ENCODE peak calls at places on chromosome 21, in eight cellular contexts. O, J, A, T, K, N, R and U are unnamed samples.

GRCh38 chr21:40231979-40232378 is 364.7 kb downstream of the PCP4 start:
- DNase-seq in N (no peak), K (no peak), R (no peak), O (no peak), J (no peak), T (no peak), A (no peak), U (no peak)

GRCh38 chr21:36792505-36792967 is 93.6 kb downstream of the SIM2 start:
- DNase-seq in J (no peak), T (no peak), O (peak), N (no peak), A (no peak), R (peak), K (no peak), U (peak)

GRCh38 chr21:37415938-37416337 is 49.4 kb downstream of the DYRK1A start:
- DNase-seq in T (no peak), O (no peak), A (no peak), K (no peak), R (no peak), N (no peak), J (no peak), U (no peak)

GRCh38 chr21:26920055-26920454 is 46.8 kb downstream of the ADAMTS5 start:
- DNase-seq in J (no peak), O (no peak), T (no peak), R (no peak), K (peak), N (no peak), A (no peak), U (no peak)

GRCh38 chr21:45917241-45917640 is 64.3 kb upstream of the COL6A1 start:
- DNase-seq in N (no peak), O (no peak), A (no peak), T (no peak), J (no peak), R (no peak), K (no peak), U (no peak)

GRCh38 chr21:19998450-19998849 is 999.8 kb upstream of the NCAM2 start:
- DNase-seq in R (no peak), A (no peak), O (no peak), T (no peak), K (no peak), J (no peak), N (no peak), U (no peak)

GRCh38 chr21:39208624-39209333 is 25.5 kb upstream of the PSMG1 start:
- DNase-seq in N (no peak), T (no peak), J (no peak), K (peak), A (no peak), O (no peak), R (no peak), U (no peak)

GRCh38 chr21:36803051-36803709 is 104.3 kb downstream of the SIM2 start:
- DNase-seq in N (no peak), J (no peak), A (no peak), K (no peak), O (no peak), T (no peak), R (no peak), U (no peak)

GRCh38 chr21:36156815-36157670 is at the start of gene DOP1B:
- DNase-seq in R (peak), A (no peak), O (no peak), T (no peak), J (no peak), N (no peak), K (peak), U (peak)

GRCh38 chr21:35150562-35151226 is 101.6 kb upstream of the RUNX1 start:
- DNase-seq in R (peak), K (no peak), J (no peak), T (no peak), N (no peak), A (no peak), O (no peak), U (no peak)

GRCh38 chr21:42556960-42557359 is 43.3 kb downstream of the SLC37A1 start:
- DNase-seq in J (no peak), N (no peak), R (no peak), O (no peak), K (peak), A (no peak), T (no peak), U (no peak)

GRCh38 chr21:25507522-25507921 is 99.8 kb downstream of the MRPL39 start:
- DNase-seq in J (no peak), T (no peak), O (no peak), A (no peak), N (no peak), K (no peak), R (peak), U (peak)

GRCh38 chr21:34801519-34802132 is 132.8 kb downstream of the CLIC6 start:
- DNase-seq in K (peak), T (no peak), A (no peak), N (no peak), O (no peak), R (peak), J (no peak), U (peak)

GRCh38 chr21:42621166-42621827 is 32.1 kb upstream of the PDE9A start:
- DNase-seq in K (peak), R (no peak), J (no peak), O (no peak), A (no peak), T (no peak), N (no peak), U (no peak)

GRCh38 chr21:44890338-44890931 is 16.9 kb upstream of the PTTG1IP start:
- DNase-seq in T (no peak), R (no peak), J (no peak), K (no peak), A (no peak), N (no peak), O (no peak), U (no peak)
- TF ChIP-seq CTCF in T (no peak), R (no peak), J (no peak), K (no peak), A (no peak), N (no peak), O (no peak), U (no peak)

GRCh38 chr21:28657576-28657975 is 335.1 kb downstream of the LTN1 start:
- DNase-seq in K (no peak), N (no peak), O (no peak), A (no peak), T (no peak), R (no peak), J (no peak), U (no peak)

GRCh38 chr21:28663111-28663693 is 329.5 kb downstream of the LTN1 start:
- DNase-seq in N (no peak), T (no peak), A (no peak), O (no peak), R (no peak), K (no peak), J (no peak), U (no peak)
- TF ChIP-seq CTCF in N (no peak), T (no peak), A (no peak), O (no peak), R (no peak), K (no peak), J (no peak), U (no peak)

GRCh38 chr21:17925000-17925610 is 105.9 kb upstream of the C21orf91 start:
- DNase-seq in A (no peak), N (no peak), K (peak), R (peak), T (no peak), J (no peak), O (peak), U (peak)

GRCh38 chr21:17921579-17922530 is 102.7 kb upstream of the C21orf91 start:
- DNase-seq in R (peak), T (no peak), K (no peak), A (peak), O (peak), J (peak), N (no peak), U (no peak)

GRCh38 chr21:17930102-17930501 is 110.9 kb upstream of the C21orf91 start:
- DNase-seq in N (no peak), T (no peak), R (no peak), J (no peak), O (no peak), A (no peak), K (no peak), U (no peak)

GRCh38 chr21:17929514-17929913 is 110.4 kb upstream of the C21orf91 start:
- DNase-seq in O (no peak), J (no peak), N (no peak), T (no peak), K (no peak), R (no peak), A (no peak), U (no peak)

GRCh38 chr21:17925900-17926299 is 106.7 kb upstream of the C21orf91 start:
- DNase-seq in N (no peak), J (no peak), O (no peak), K (no peak), R (peak), A (no peak), T (no peak), U (no peak)
- TF ChIP-seq CTCF in N (peak), J (peak), O (peak), K (peak), R (peak), A (peak), T (no peak), U (no peak)

DNA sequence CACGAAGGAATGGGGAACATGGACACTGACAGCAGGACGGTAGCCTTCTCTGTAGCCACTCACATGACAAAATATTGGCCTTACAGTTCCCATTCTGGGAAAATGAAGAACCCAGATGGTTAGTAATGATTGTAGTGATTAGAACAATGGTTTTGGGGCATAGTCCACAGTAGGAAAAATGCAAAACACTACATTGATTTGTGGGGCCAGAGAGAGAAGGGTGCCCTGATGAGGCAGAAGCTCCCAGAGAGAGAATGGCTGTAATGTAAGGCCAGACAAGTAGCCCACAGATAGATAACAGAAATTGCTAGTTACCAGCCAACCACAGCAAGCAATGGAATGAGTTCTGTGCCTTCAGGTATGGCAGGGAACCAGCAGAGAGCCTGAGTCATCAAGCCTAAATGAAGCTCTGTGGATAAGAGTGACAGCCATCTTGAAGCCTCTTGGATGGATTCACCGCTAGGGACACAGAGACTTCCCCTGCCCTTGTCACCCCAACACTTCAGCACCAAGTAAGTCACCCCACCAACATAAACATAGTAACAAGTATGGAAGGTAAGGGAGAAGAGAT is 206.1 kb downstream of the BACH1 start:
- DNase-seq in A (no peak), O (peak), T (no peak), J (no peak), R (peak), K (no peak), N (no peak), U (no peak)
- TF ChIP-seq CTCF in A (no peak), O (peak), T (no peak), J (no peak), R (no peak), K (no peak), N (no peak), U (no peak)